ENCODE peak calls at places on chromosome 22, in five cellular contexts. R is adrenal gland, J is HCT116, T is right lobe of liver, X is GM12891. N is an unnamed sample.

GRCh38 chr22:26658161-26658560 is 773 bp downstream of the MIAT start:
- DNase-seq in J (no peak), T (no peak), R (no peak), X (no peak), N (no peak)

GRCh38 chr22:33883961-33884808 is 36.1 kb downstream of the LARGE1 start:
- DNase-seq in T (no peak), X (no peak), J (no peak), R (peak; percentile 32), N (no peak)

GRCh38 chr22:32396746-32397145 is 15.3 kb downstream of the RTCB start:
- DNase-seq in X (no peak), T (no peak), J (no peak), R (no peak), N (no peak)

GRCh38 chr22:28345304-28345703 is 334.3 kb downstream of the TTC28 start:
- DNase-seq in X (no peak), T (no peak), R (peak; percentile 26), J (no peak), N (no peak)

GRCh38 chr22:17057959-17058814 is 26.6 kb upstream of the IL17RA start:
- DNase-seq in J (peak; percentile 45), X (peak; percentile 42), R (peak; percentile 82), T (no peak), N (peak; percentile 57)

GRCh38 chr22:50440544-50441249 is 34.1 kb downstream of the SBF1 start:
- DNase-seq in X (no peak), R (no peak), J (no peak), T (peak; percentile 55), N (no peak)

GRCh38 chr22:23533328-23533762 is 46.7 kb downstream of the IGLL1 start:
- DNase-seq in X (peak; percentile 52), R (peak; percentile 41), T (peak; percentile 35), J (no peak), N (no peak)

GRCh38 chr22:31917227-31917921 is 27.0 kb upstream of the YWHAH start:
- DNase-seq in R (peak; percentile 28), X (peak; percentile 40), J (no peak), T (no peak), N (no peak)

GRCh38 chr22:47014946-47015345 is 252.5 kb downstream of the TBC1D22A start:
- DNase-seq in J (no peak), R (no peak), T (no peak), X (no peak), N (no peak)

GRCh38 chr22:33038836-33039235 is 19.3 kb downstream of the SYN3 start:
- DNase-seq in T (no peak), R (no peak), X (no peak), J (no peak), N (no peak)

GRCh38 chr22:50192825-50193204 is 7.1 kb downstream of the TRABD start:
- DNase-seq in T (no peak), J (no peak), R (no peak), X (no peak), N (no peak)

GRCh38 chr22:25900880-25901279 is 158.9 kb downstream of the MYO18B start:
- DNase-seq in T (no peak), X (no peak), R (no peak), J (no peak), N (no peak)

GRCh38 chr22:49838771-49839717 is 11.4 kb upstream of the BRD1 start:
- DNase-seq in T (no peak), R (no peak), J (no peak), X (peak; percentile 68), N (no peak)

GRCh38 chr22:17172172-17172833 is 13.2 kb upstream of the HDHD5 start:
- DNase-seq in R (peak; percentile 55), X (no peak), J (no peak), T (peak; percentile 76), N (no peak)

GRCh38 chr22:48376936-48377335 is 1450.7 kb downstream of the BRD1 start:
- DNase-seq in J (no peak), X (no peak), R (no peak), T (peak; percentile 39), N (no peak)

GRCh38 chr22:48929276-48929790 is 898.3 kb downstream of the BRD1 start:
- DNase-seq in R (no peak), J (no peak), X (no peak), T (no peak), N (no peak)

GRCh38 chr22:20260071-20260722 is 7.9 kb downstream of the RTN4R start:
- DNase-seq in J (no peak), T (no peak), X (no peak), R (no peak), N (no peak)

GRCh38 chr22:32338757-32339156 is 18.9 kb upstream of the RFPL3 start:
- DNase-seq in J (no peak), R (no peak), T (no peak), X (no peak), N (no peak)

GRCh38 chr22:26322179-26322905 is 106.7 kb upstream of the ASPHD2 start:
- DNase-seq in R (no peak), X (no peak), T (no peak), J (peak; percentile 8), N (peak; percentile 41)

GRCh38 chr22:30267382-30268302 is 991 bp upstream of the OSM start:
- DNase-seq in X (no peak), T (peak; percentile 56), R (no peak), J (no peak), N (no peak)

GRCh38 chr22:30265851-30266444 is 703 bp downstream of the OSM start:
- DNase-seq in J (no peak), R (no peak), X (peak; percentile 86), T (peak; percentile 83), N (no peak)

GRCh38 chr22:30268331-30268730 is 1.7 kb upstream of the OSM start:
- DNase-seq in T (no peak), J (no peak), R (no peak), X (no peak), N (no peak)

GRCh38 chr22:30265131-30265720 is 1.4 kb downstream of the OSM start:
- DNase-seq in J (no peak), R (no peak), X (no peak), T (no peak), N (no peak)

DNA sequence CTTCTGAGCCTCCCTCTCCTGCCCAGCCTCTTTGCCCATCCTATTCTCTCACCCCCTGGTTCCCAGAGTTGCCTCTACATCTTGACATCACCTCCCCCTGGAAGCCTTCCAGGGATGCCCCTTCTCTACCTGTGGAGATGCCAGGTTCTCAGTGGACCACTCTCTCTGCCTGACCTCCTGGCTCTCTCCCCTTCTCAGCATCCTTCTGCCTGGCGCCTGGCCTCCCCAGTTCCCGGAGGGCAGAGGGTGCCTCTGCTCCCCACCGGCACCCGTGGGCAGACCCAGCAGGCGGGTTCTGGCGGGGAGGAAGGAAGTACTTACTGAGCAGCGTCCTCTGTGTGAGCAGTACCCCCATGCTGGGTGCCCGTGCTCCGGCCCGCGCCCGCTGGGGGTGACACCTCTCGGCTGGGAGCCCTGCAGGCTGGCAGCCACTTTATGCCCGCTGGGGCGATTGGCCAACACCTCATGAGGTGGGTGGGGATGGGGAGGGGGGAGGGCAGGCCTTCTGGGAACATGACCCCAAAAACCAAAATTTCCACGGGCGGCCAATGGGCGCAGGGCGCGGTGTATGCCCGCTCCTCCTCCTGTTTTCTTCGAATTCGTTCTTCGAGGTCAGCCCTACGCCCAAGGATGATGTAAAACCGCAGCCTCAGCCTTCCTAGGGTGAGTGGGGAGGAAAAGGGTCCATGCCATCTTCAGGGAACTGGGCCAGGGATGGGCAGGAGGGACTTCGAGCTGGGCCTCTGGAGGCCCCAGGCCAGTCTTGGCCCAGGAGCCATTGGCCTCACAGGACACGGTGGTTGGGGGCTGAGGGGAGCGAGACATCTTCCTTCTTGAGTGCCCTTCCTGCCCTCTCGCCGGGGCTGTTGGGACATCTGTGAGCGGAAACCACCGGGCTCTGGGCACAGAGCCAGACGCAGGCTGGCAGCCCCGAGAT is at the start of gene OSM:
- DNase-seq in X (no peak), J (no peak), T (peak; percentile 83), R (peak; percentile 62), N (no peak)
- TF ChIP-seq POLR2A in X (no peak), J (no peak), T (no peak), R (no peak), N (no peak)

GRCh38 chr22:22127100-22127499 is 117.5 kb upstream of the VPREB1 start:
- DNase-seq in T (no peak), X (no peak), R (no peak), J (no peak), N (no peak)

GRCh38 chr22:22123960-22124278 is 120.7 kb upstream of the VPREB1 start:
- DNase-seq in J (no peak), X (no peak), T (no peak), R (no peak), N (no peak)

GRCh38 chr22:22124374-22124773 is 120.2 kb upstream of the VPREB1 start:
- DNase-seq in R (no peak), T (no peak), X (no peak), J (no peak), N (no peak)

GRCh38 chr22:22125028-22125578 is 119.5 kb upstream of the VPREB1 start:
- DNase-seq in T (no peak), J (no peak), R (no peak), X (no peak), N (no peak)

GRCh38 chr22:22125579-22126468 is 118.8 kb upstream of the VPREB1 start:
- DNase-seq in J (no peak), X (no peak), R (no peak), T (no peak), N (no peak)
- TF ChIP-seq POLR2A in J (no peak), X (no peak), R (no peak), T (no peak), N (no peak)

DNA sequence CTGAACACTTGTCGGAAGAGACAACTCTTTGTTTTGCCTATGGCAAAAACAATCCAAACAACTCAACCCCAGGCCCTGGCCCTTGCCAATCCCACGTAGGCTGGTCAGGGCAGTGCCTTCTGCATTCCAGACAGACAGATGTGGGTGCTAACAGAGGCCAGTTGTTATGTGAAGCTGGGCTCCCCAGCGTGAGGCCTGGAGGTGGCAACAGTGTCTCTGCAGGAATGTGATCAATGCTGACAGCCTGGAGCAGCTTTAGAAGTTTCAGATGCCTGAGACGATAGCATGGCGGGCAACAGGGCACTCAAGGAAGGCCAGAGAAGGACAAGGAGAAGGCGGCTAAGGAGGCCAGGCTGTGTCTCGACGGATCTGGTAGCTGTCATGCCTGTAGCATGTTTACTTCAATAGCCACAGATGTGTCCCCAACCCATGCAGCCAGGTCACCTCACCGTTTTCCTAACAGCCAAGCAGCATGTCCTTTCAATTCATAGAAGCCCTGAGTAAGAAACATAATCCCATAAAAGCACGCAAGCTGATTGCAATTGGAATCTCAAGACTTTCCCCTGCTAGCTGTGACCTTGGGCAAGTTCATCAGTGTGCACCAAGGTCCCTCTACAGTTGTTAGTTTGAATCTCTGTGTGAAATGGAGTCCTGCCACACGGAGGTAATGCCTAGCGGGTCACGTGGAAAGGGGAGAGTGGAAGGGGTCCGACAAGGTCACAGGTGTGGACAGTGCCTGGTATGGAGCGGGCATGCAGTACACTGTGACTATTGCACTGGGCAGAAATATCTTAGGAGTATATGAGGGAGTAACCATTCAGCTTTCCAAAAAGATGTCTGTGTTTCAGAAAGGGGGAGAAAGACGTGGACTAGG is 14.2 kb upstream of the PPM1F start:
- DNase-seq in R (no peak), J (no peak), X (no peak), T (no peak), N (no peak)
- TF ChIP-seq POLR2A in R (no peak), J (no peak), X (no peak), T (no peak), N (no peak)

GRCh38 chr22:42651134-42651533 is 1.9 kb upstream of the CYB5R3 start:
- DNase-seq in T (no peak), J (no peak), X (no peak), R (no peak), N (peak; percentile 75)
- TF ChIP-seq POLR2A in T (no peak), J (no peak), X (no peak), R (no peak), N (no peak)